ENCODE peak calls at places on chromosomes 6 and 20, in ten cellular contexts. One of them, this sample, is unnamed.

GRCh38 chr20:46928580-46929132 is 34.0 kb downstream of the EYA2 start:
- DNase-seq in spleen: no peak
- DNase-seq in GM12892: no peak
- DNase-seq in effector CD8-positive, alpha-beta T cell: no peak
- DNase-seq in smooth muscle cell of the brain vasculature: no peak
- DNase-seq in GM23338: peak; percentile 16
- DNase-seq in AG10803: peak; percentile 66
- DNase-seq in IMR-90: peak; percentile 58
- DNase-seq in KG1: no peak
- DNase-seq in stimulated activated CD8-positive, alpha-beta memory T cell treated with anti-CD3 and anti-CD28 coated beads, Interleukin-2, amount 100 ng/mL, for 48 hours: no peak
- DNase-seq in this sample: no peak

GRCh38 chr6:157518399-157519250 is 137.6 kb downstream of the ZDHHC14 start:
- DNase-seq in spleen: no peak
- DNase-seq in GM12892: no peak
- DNase-seq in effector CD8-positive, alpha-beta T cell: no peak
- DNase-seq in smooth muscle cell of the brain vasculature: no peak
- DNase-seq in GM23338: peak; percentile 22
- DNase-seq in AG10803: peak; percentile 84
- DNase-seq in IMR-90: peak; percentile 10
- DNase-seq in KG1: no peak
- DNase-seq in stimulated activated CD8-positive, alpha-beta memory T cell treated with anti-CD3 and anti-CD28 coated beads, Interleukin-2, amount 100 ng/mL, for 48 hours: no peak
- DNase-seq in this sample: no peak

GRCh38 chr20:52869276-52869675 is 102.9 kb upstream of the TSHZ2 start:
- DNase-seq in spleen: no peak
- DNase-seq in GM12892: no peak
- DNase-seq in effector CD8-positive, alpha-beta T cell: no peak
- DNase-seq in smooth muscle cell of the brain vasculature: no peak
- DNase-seq in GM23338: no peak
- DNase-seq in AG10803: no peak
- DNase-seq in IMR-90: no peak
- DNase-seq in KG1: no peak
- DNase-seq in stimulated activated CD8-positive, alpha-beta memory T cell treated with anti-CD3 and anti-CD28 coated beads, Interleukin-2, amount 100 ng/mL, for 48 hours: no peak
- DNase-seq in this sample: no peak

GRCh38 chr6:63598001-63598250 is 25.6 kb downstream of the LOC128125822 start:
- DNase-seq in spleen: no peak
- DNase-seq in GM12892: no peak
- DNase-seq in effector CD8-positive, alpha-beta T cell: no peak
- DNase-seq in smooth muscle cell of the brain vasculature: no peak
- DNase-seq in GM23338: peak; percentile 60
- DNase-seq in AG10803: no peak
- DNase-seq in IMR-90: no peak
- DNase-seq in KG1: no peak
- DNase-seq in stimulated activated CD8-positive, alpha-beta memory T cell treated with anti-CD3 and anti-CD28 coated beads, Interleukin-2, amount 100 ng/mL, for 48 hours: no peak
- DNase-seq in this sample: no peak

GRCh38 chr6:130843575-130844320 is 16.5 kb downstream of the SMLR1 start:
- DNase-seq in spleen: no peak
- DNase-seq in GM12892: no peak
- DNase-seq in effector CD8-positive, alpha-beta T cell: no peak
- DNase-seq in smooth muscle cell of the brain vasculature: peak; percentile 23
- DNase-seq in GM23338: peak; percentile 72
- DNase-seq in AG10803: peak; percentile 44
- DNase-seq in IMR-90: peak; percentile 33
- DNase-seq in KG1: peak; percentile 32
- DNase-seq in stimulated activated CD8-positive, alpha-beta memory T cell treated with anti-CD3 and anti-CD28 coated beads, Interleukin-2, amount 100 ng/mL, for 48 hours: no peak
- DNase-seq in this sample: no peak

GRCh38 chr6:105786449-105786848 is 299.7 kb upstream of the PRDM1 start:
- DNase-seq in spleen: no peak
- DNase-seq in GM12892: no peak
- DNase-seq in effector CD8-positive, alpha-beta T cell: no peak
- DNase-seq in smooth muscle cell of the brain vasculature: no peak
- DNase-seq in GM23338: no peak
- DNase-seq in AG10803: no peak
- DNase-seq in IMR-90: no peak
- DNase-seq in KG1: no peak
- DNase-seq in stimulated activated CD8-positive, alpha-beta memory T cell treated with anti-CD3 and anti-CD28 coated beads, Interleukin-2, amount 100 ng/mL, for 48 hours: no peak
- DNase-seq in this sample: no peak

GRCh38 chr20:34165246-34165645 is 53.2 kb upstream of the EIF2S2 start:
- DNase-seq in spleen: no peak
- DNase-seq in GM12892: no peak
- DNase-seq in effector CD8-positive, alpha-beta T cell: no peak
- DNase-seq in smooth muscle cell of the brain vasculature: no peak
- DNase-seq in GM23338: no peak
- DNase-seq in AG10803: peak; percentile 38
- DNase-seq in IMR-90: no peak
- DNase-seq in KG1: no peak
- DNase-seq in stimulated activated CD8-positive, alpha-beta memory T cell treated with anti-CD3 and anti-CD28 coated beads, Interleukin-2, amount 100 ng/mL, for 48 hours: no peak
- DNase-seq in this sample: no peak

GRCh38 chr20:62500237-62500864 is 24.6 kb upstream of the GATA5 start:
- DNase-seq in spleen: peak; percentile 94
- DNase-seq in GM12892: peak; percentile 86
- DNase-seq in effector CD8-positive, alpha-beta T cell: peak; percentile 72
- DNase-seq in smooth muscle cell of the brain vasculature: no peak
- DNase-seq in GM23338: peak; percentile 84
- DNase-seq in AG10803: peak; percentile 36
- DNase-seq in IMR-90: peak; percentile 20
- DNase-seq in KG1: peak; percentile 41
- DNase-seq in stimulated activated CD8-positive, alpha-beta memory T cell treated with anti-CD3 and anti-CD28 coated beads, Interleukin-2, amount 100 ng/mL, for 48 hours: peak; percentile 78
- DNase-seq in this sample: peak; percentile 71

GRCh38 chr6:16168858-16169257 is 40.0 kb downstream of the MYLIP start:
- DNase-seq in spleen: no peak
- DNase-seq in GM12892: no peak
- DNase-seq in effector CD8-positive, alpha-beta T cell: no peak
- DNase-seq in smooth muscle cell of the brain vasculature: no peak
- DNase-seq in GM23338: peak; percentile 75
- DNase-seq in AG10803: peak; percentile 33
- DNase-seq in IMR-90: peak; percentile 37
- DNase-seq in KG1: peak; percentile 17
- DNase-seq in stimulated activated CD8-positive, alpha-beta memory T cell treated with anti-CD3 and anti-CD28 coated beads, Interleukin-2, amount 100 ng/mL, for 48 hours: no peak
- DNase-seq in this sample: no peak

GRCh38 chr6:3825331-3825831 is 23.8 kb upstream of the FAM50B start:
- DNase-seq in spleen: no peak
- DNase-seq in GM12892: no peak
- DNase-seq in effector CD8-positive, alpha-beta T cell: no peak
- DNase-seq in smooth muscle cell of the brain vasculature: no peak
- DNase-seq in GM23338: peak; percentile 81
- DNase-seq in AG10803: peak; percentile 56
- DNase-seq in IMR-90: peak; percentile 32
- DNase-seq in KG1: no peak
- DNase-seq in stimulated activated CD8-positive, alpha-beta memory T cell treated with anti-CD3 and anti-CD28 coated beads, Interleukin-2, amount 100 ng/mL, for 48 hours: no peak
- DNase-seq in this sample: no peak

GRCh38 chr6:11384531-11385309 is 152.3 kb upstream of the NEDD9 start:
- DNase-seq in spleen: no peak
- DNase-seq in GM12892: no peak
- DNase-seq in effector CD8-positive, alpha-beta T cell: no peak
- DNase-seq in smooth muscle cell of the brain vasculature: no peak
- DNase-seq in GM23338: no peak
- DNase-seq in AG10803: peak; percentile 95
- DNase-seq in IMR-90: peak; percentile 12
- DNase-seq in KG1: no peak
- DNase-seq in stimulated activated CD8-positive, alpha-beta memory T cell treated with anti-CD3 and anti-CD28 coated beads, Interleukin-2, amount 100 ng/mL, for 48 hours: no peak
- DNase-seq in this sample: no peak

GRCh38 chr6:161152904-161153662 is 120.8 kb downstream of the AGPAT4 start:
- DNase-seq in spleen: no peak
- DNase-seq in GM12892: no peak
- DNase-seq in effector CD8-positive, alpha-beta T cell: no peak
- DNase-seq in smooth muscle cell of the brain vasculature: no peak
- DNase-seq in GM23338: no peak
- DNase-seq in AG10803: no peak
- DNase-seq in IMR-90: no peak
- DNase-seq in KG1: no peak
- DNase-seq in stimulated activated CD8-positive, alpha-beta memory T cell treated with anti-CD3 and anti-CD28 coated beads, Interleukin-2, amount 100 ng/mL, for 48 hours: peak; percentile 9
- DNase-seq in this sample: no peak

GRCh38 chr6:158071121-158072082 is 89.7 kb downstream of the SYNJ2 start:
- DNase-seq in spleen: no peak
- DNase-seq in GM12892: no peak
- DNase-seq in effector CD8-positive, alpha-beta T cell: no peak
- DNase-seq in smooth muscle cell of the brain vasculature: no peak
- DNase-seq in GM23338: no peak
- DNase-seq in AG10803: no peak
- DNase-seq in IMR-90: no peak
- DNase-seq in KG1: no peak
- DNase-seq in stimulated activated CD8-positive, alpha-beta memory T cell treated with anti-CD3 and anti-CD28 coated beads, Interleukin-2, amount 100 ng/mL, for 48 hours: no peak
- DNase-seq in this sample: no peak

GRCh38 chr6:37209461-37210205 is 39.7 kb downstream of the PIM1 start:
- DNase-seq in spleen: no peak
- DNase-seq in GM12892: no peak
- DNase-seq in effector CD8-positive, alpha-beta T cell: no peak
- DNase-seq in smooth muscle cell of the brain vasculature: no peak
- DNase-seq in GM23338: no peak
- DNase-seq in AG10803: no peak
- DNase-seq in IMR-90: no peak
- DNase-seq in KG1: no peak
- DNase-seq in stimulated activated CD8-positive, alpha-beta memory T cell treated with anti-CD3 and anti-CD28 coated beads, Interleukin-2, amount 100 ng/mL, for 48 hours: no peak
- DNase-seq in this sample: peak; percentile 36

GRCh38 chr6:150183105-150183504 is 40.3 kb downstream of the PPP1R14C start:
- DNase-seq in spleen: no peak
- DNase-seq in GM12892: no peak
- DNase-seq in effector CD8-positive, alpha-beta T cell: no peak
- DNase-seq in smooth muscle cell of the brain vasculature: no peak
- DNase-seq in GM23338: no peak
- DNase-seq in AG10803: no peak
- DNase-seq in IMR-90: no peak
- DNase-seq in KG1: no peak
- DNase-seq in stimulated activated CD8-positive, alpha-beta memory T cell treated with anti-CD3 and anti-CD28 coated beads, Interleukin-2, amount 100 ng/mL, for 48 hours: no peak
- DNase-seq in this sample: no peak

GRCh38 chr6:42313941-42314570 is 96.4 kb upstream of the MRPS10 start:
- DNase-seq in spleen: no peak
- DNase-seq in GM12892: no peak
- DNase-seq in effector CD8-positive, alpha-beta T cell: no peak
- DNase-seq in smooth muscle cell of the brain vasculature: no peak
- DNase-seq in GM23338: no peak
- DNase-seq in AG10803: peak; percentile 37
- DNase-seq in IMR-90: peak; percentile 86
- DNase-seq in KG1: no peak
- DNase-seq in stimulated activated CD8-positive, alpha-beta memory T cell treated with anti-CD3 and anti-CD28 coated beads, Interleukin-2, amount 100 ng/mL, for 48 hours: no peak
- DNase-seq in this sample: no peak

GRCh38 chr6:106244521-106244920 is 81.0 kb downstream of the ATG5 start:
- DNase-seq in spleen: no peak
- DNase-seq in GM12892: no peak
- DNase-seq in effector CD8-positive, alpha-beta T cell: no peak
- DNase-seq in smooth muscle cell of the brain vasculature: no peak
- DNase-seq in GM23338: no peak
- DNase-seq in AG10803: no peak
- DNase-seq in IMR-90: no peak
- DNase-seq in KG1: no peak
- DNase-seq in stimulated activated CD8-positive, alpha-beta memory T cell treated with anti-CD3 and anti-CD28 coated beads, Interleukin-2, amount 100 ng/mL, for 48 hours: no peak
- DNase-seq in this sample: no peak

GRCh38 chr6:14984454-14984853 is 261.4 kb upstream of the JARID2 start:
- DNase-seq in spleen: no peak
- DNase-seq in GM12892: no peak
- DNase-seq in effector CD8-positive, alpha-beta T cell: no peak
- DNase-seq in smooth muscle cell of the brain vasculature: no peak
- DNase-seq in GM23338: no peak
- DNase-seq in AG10803: no peak
- DNase-seq in IMR-90: peak; percentile 31
- DNase-seq in KG1: no peak
- DNase-seq in stimulated activated CD8-positive, alpha-beta memory T cell treated with anti-CD3 and anti-CD28 coated beads, Interleukin-2, amount 100 ng/mL, for 48 hours: no peak
- DNase-seq in this sample: no peak

GRCh38 chr6:54308240-54308639 is at the start of gene TINAG:
- DNase-seq in spleen: no peak
- DNase-seq in GM12892: no peak
- DNase-seq in effector CD8-positive, alpha-beta T cell: no peak
- DNase-seq in smooth muscle cell of the brain vasculature: no peak
- DNase-seq in GM23338: no peak
- DNase-seq in AG10803: no peak
- DNase-seq in IMR-90: no peak
- DNase-seq in KG1: no peak
- DNase-seq in stimulated activated CD8-positive, alpha-beta memory T cell treated with anti-CD3 and anti-CD28 coated beads, Interleukin-2, amount 100 ng/mL, for 48 hours: no peak
- DNase-seq in this sample: no peak

GRCh38 chr6:3320238-3320637 is 61.5 kb downstream of the PSMG4 start:
- DNase-seq in spleen: peak; percentile 55
- DNase-seq in GM12892: no peak
- DNase-seq in effector CD8-positive, alpha-beta T cell: no peak
- DNase-seq in smooth muscle cell of the brain vasculature: no peak
- DNase-seq in GM23338: no peak
- DNase-seq in AG10803: no peak
- DNase-seq in IMR-90: no peak
- DNase-seq in KG1: no peak
- DNase-seq in stimulated activated CD8-positive, alpha-beta memory T cell treated with anti-CD3 and anti-CD28 coated beads, Interleukin-2, amount 100 ng/mL, for 48 hours: no peak
- DNase-seq in this sample: no peak

GRCh38 chr20:25297141-25297905 is 49.4 kb downstream of the PYGB start:
- DNase-seq in spleen: no peak
- DNase-seq in GM12892: peak; percentile 60
- DNase-seq in effector CD8-positive, alpha-beta T cell: no peak
- DNase-seq in smooth muscle cell of the brain vasculature: no peak
- DNase-seq in GM23338: no peak
- DNase-seq in AG10803: no peak
- DNase-seq in IMR-90: no peak
- DNase-seq in KG1: no peak
- DNase-seq in stimulated activated CD8-positive, alpha-beta memory T cell treated with anti-CD3 and anti-CD28 coated beads, Interleukin-2, amount 100 ng/mL, for 48 hours: no peak
- DNase-seq in this sample: no peak

GRCh38 chr6:134502614-134503541 is 185.0 kb upstream of the SGK1 start:
- DNase-seq in spleen: no peak
- DNase-seq in GM12892: no peak
- DNase-seq in effector CD8-positive, alpha-beta T cell: no peak
- DNase-seq in smooth muscle cell of the brain vasculature: no peak
- DNase-seq in GM23338: no peak
- DNase-seq in AG10803: no peak
- DNase-seq in IMR-90: no peak
- DNase-seq in KG1: no peak
- DNase-seq in stimulated activated CD8-positive, alpha-beta memory T cell treated with anti-CD3 and anti-CD28 coated beads, Interleukin-2, amount 100 ng/mL, for 48 hours: no peak
- DNase-seq in this sample: no peak

GRCh38 chr20:14441201-14441600 is 103.8 kb upstream of the FLRT3 start:
- DNase-seq in spleen: no peak
- DNase-seq in GM12892: no peak
- DNase-seq in effector CD8-positive, alpha-beta T cell: no peak
- DNase-seq in smooth muscle cell of the brain vasculature: no peak
- DNase-seq in GM23338: no peak
- DNase-seq in AG10803: peak; percentile 46
- DNase-seq in IMR-90: peak; percentile 68
- DNase-seq in KG1: peak; percentile 18
- DNase-seq in stimulated activated CD8-positive, alpha-beta memory T cell treated with anti-CD3 and anti-CD28 coated beads, Interleukin-2, amount 100 ng/mL, for 48 hours: no peak
- DNase-seq in this sample: no peak

GRCh38 chr6:31076611-31077010 is 35.8 kb downstream of the C6orf15 start:
- DNase-seq in spleen: no peak
- DNase-seq in GM12892: no peak
- DNase-seq in effector CD8-positive, alpha-beta T cell: no peak
- DNase-seq in smooth muscle cell of the brain vasculature: no peak
- DNase-seq in GM23338: no peak
- DNase-seq in AG10803: no peak
- DNase-seq in IMR-90: no peak
- DNase-seq in KG1: no peak
- DNase-seq in stimulated activated CD8-positive, alpha-beta memory T cell treated with anti-CD3 and anti-CD28 coated beads, Interleukin-2, amount 100 ng/mL, for 48 hours: no peak
- DNase-seq in this sample: no peak